ENCODE peak calls at places on chromosomes 3 and 15, in six cellular contexts. N is GM23338; D is cardiac muscle cell; L is stimulated activated CD4-positive, alpha-beta T cell treated with anti-CD3 and anti-CD28 coated beads, Interleukin-12 subunit alpha, Interleukin-12 subunit beta, amount 100 ng/mL, for 4 hours; G is SK-N-DZ; S is H4. B is an unnamed sample.

GRCh38 chr15:96514607-96515285 is 184.2 kb downstream of the NR2F2 start:
- DNase-seq in N (no peak), D (peak; percentile 5), L (no peak), G (peak; percentile 21), S (no peak), B (no peak)

GRCh38 chr3:102332205-102332604 is 102.6 kb upstream of the ZPLD1 start:
- DNase-seq in N (no peak), D (no peak), L (no peak), G (no peak), S (no peak), B (no peak)

GRCh38 chr3:101836907-101837598 is 12.3 kb upstream of the NFKBIZ start:
- DNase-seq in N (no peak), D (peak; percentile 84), L (no peak), G (no peak), S (peak; percentile 63), B (no peak)

GRCh38 chr3:72317491-72317890 is 530.8 kb downstream of the SHQ1 start:
- DNase-seq in N (no peak), D (no peak), L (no peak), G (no peak), S (no peak), B (no peak)

GRCh38 chr3:29936054-29936453 is 655.2 kb downstream of the RBMS3 start:
- DNase-seq in N (no peak), D (no peak), L (no peak), G (no peak), S (no peak), B (no peak)

GRCh38 chr3:129317876-129318275 is 39.2 kb downstream of the HMCES start:
- DNase-seq in N (no peak), D (no peak), L (no peak), G (no peak), S (no peak), B (no peak)

GRCh38 chr3:85589145-85589544 is 630.4 kb downstream of the CADM2 start:
- DNase-seq in N (no peak), D (peak; percentile 2), L (no peak), G (no peak), S (peak; percentile 5), B (no peak)

GRCh38 chr3:21704796-21705195 is 46.2 kb downstream of the ZNF385D start:
- DNase-seq in N (no peak), D (no peak), L (no peak), G (no peak), S (no peak), B (no peak)

B was measured in neural progenitor cell.